ENCODE peak calls at places on chromosomes 16 and 17, in eight cellular contexts. A, G, M, Z, T, J, B and O are unnamed samples.

GRCh38 chr17:67171560-67171959 is 73.4 kb downstream of the HELZ start:
- DNase-seq in A (no peak), G (no peak), M (no peak), Z (no peak), T (no peak), J (no peak), B (no peak), O (no peak)

GRCh38 chr17:41397003-41397665 is at the start of gene KRT31:
- DNase-seq in A (no peak), G (no peak), M (no peak), Z (no peak), T (no peak), J (no peak), B (no peak), O (no peak)

GRCh38 chr17:40582328-40582901 is 17.1 kb upstream of the CCR7 start:
- DNase-seq in A (peak; percentile 1), G (no peak), M (peak; percentile 63), Z (peak; percentile 76), T (no peak), J (no peak), B (no peak), O (no peak)

GRCh38 chr17:31495049-31495885 is 103.8 kb downstream of the RAB11FIP4 start:
- DNase-seq in A (peak; percentile 40), G (no peak), M (no peak), Z (no peak), T (no peak), J (no peak), B (no peak), O (no peak)

GRCh38 chr16:82033006-82033405 is 2.0 kb upstream of the HSD17B2 start:
- DNase-seq in A (no peak), G (no peak), M (no peak), Z (no peak), T (no peak), J (no peak), B (no peak), O (no peak)

GRCh38 chr17:79843917-79844815 is 4.9 kb upstream of the CBX4 start:
- DNase-seq in A (peak; percentile 31), G (no peak), M (peak; percentile 79), Z (no peak), T (peak; percentile 74), J (no peak), B (no peak), O (no peak)

GRCh38 chr17:50884354-50885311 is 18.5 kb upstream of the TOB1 start:
- DNase-seq in A (no peak), G (no peak), M (no peak), Z (no peak), T (peak; percentile 32), J (no peak), B (no peak), O (no peak)

GRCh38 chr16:46801428-46802049 is 29.4 kb downstream of the C16orf87 start:
- DNase-seq in A (peak; percentile 28), G (no peak), M (no peak), Z (no peak), T (no peak), J (no peak), B (no peak), O (no peak)

GRCh38 chr16:10298416-10298815 is 87.4 kb upstream of the ATF7IP2 start:
- DNase-seq in A (no peak), G (no peak), M (no peak), Z (no peak), T (no peak), J (no peak), B (no peak), O (no peak)

GRCh38 chr16:81500833-81501521 is 56.4 kb downstream of the CMIP start:
- DNase-seq in A (no peak), G (no peak), M (no peak), Z (no peak), T (peak; percentile 87), J (no peak), B (peak; percentile 88), O (no peak)

GRCh38 chr16:52069866-52070265 is 477.1 kb downstream of the TOX3 start:
- DNase-seq in A (peak; percentile 76), G (no peak), M (no peak), Z (no peak), T (peak; percentile 21), J (no peak), B (no peak), O (no peak)

GRCh38 chr16:85157372-85157771 is 45.1 kb upstream of the CIBAR2 start:
- DNase-seq in A (no peak), G (no peak), M (no peak), Z (no peak), T (no peak), J (no peak), B (no peak), O (no peak)

GRCh38 chr17:7477392-7478275 is 1.8 kb downstream of the ZBTB4 start:
- DNase-seq in A (peak; percentile 38), G (no peak), M (peak; percentile 59), Z (no peak), T (peak; percentile 86), J (no peak), B (no peak), O (peak; percentile 64)

GRCh38 chr17:38444151-38444550 is 15.9 kb downstream of the ARHGAP23 start:
- DNase-seq in A (peak; percentile 73), G (peak; percentile 62), M (peak; percentile 82), Z (peak; percentile 18), T (peak; percentile 59), J (peak; percentile 47), B (peak; percentile 74), O (no peak)

GRCh38 chr17:83189673-83190385 is 110.4 kb downstream of the METRNL start:
- DNase-seq in A (no peak), G (peak; percentile 53), M (peak; percentile 35), Z (no peak), T (peak; percentile 66), J (no peak), B (no peak), O (no peak)